ENCODE peak calls at places on chromosomes 2 and 18, in six cellular contexts. One of them, this sample, is unnamed. For H3K79me1, the result is how much of the 10 kb centered on the place peaks cover.

GRCh38 chr2:132465917-132466316 is 49.3 kb downstream of the GPR39 start:
- DNase-seq in H9: no peak
- DNase-seq in IMR-90: peak
- DNase-seq in H1: no peak
- DNase-seq in mesenchymal stem cell: no peak
- DNase-seq in trophoblast cell: no peak
- DNase-seq in this sample: no peak

GRCh38 chr18:7568426-7568825 is 1.3 kb downstream of the PTPRM start:
- DNase-seq in IMR-90: peak
- DNase-seq in mesenchymal stem cell: peak
- DNase-seq in H9: peak
- DNase-seq in H1: no peak
- DNase-seq in trophoblast cell: no peak
- DNase-seq in this sample: no peak

GRCh38 chr18:24985616-24986015 is 366.4 kb downstream of the ZNF521 start:
- DNase-seq in IMR-90: peak
- DNase-seq in H9: no peak
- DNase-seq in mesenchymal stem cell: no peak
- DNase-seq in trophoblast cell: no peak
- DNase-seq in H1: no peak
- DNase-seq in this sample: no peak

GRCh38 chr2:147345246-147345645 is 499.6 kb upstream of the ACVR2A start:
- DNase-seq in H1: no peak
- DNase-seq in IMR-90: no peak
- DNase-seq in trophoblast cell: peak
- DNase-seq in H9: no peak
- DNase-seq in mesenchymal stem cell: peak
- DNase-seq in this sample: no peak

GRCh38 chr18:75644871-75645270 is 217.4 kb upstream of the SMIM21 start:
- DNase-seq in IMR-90: no peak
- DNase-seq in mesenchymal stem cell: no peak
- DNase-seq in H1: no peak
- DNase-seq in trophoblast cell: no peak
- DNase-seq in H9: no peak
- DNase-seq in this sample: no peak

GRCh38 chr2:65654496-65654895 is 222.1 kb upstream of the SPRED2 start:
- DNase-seq in mesenchymal stem cell: no peak
- DNase-seq in trophoblast cell: no peak
- DNase-seq in H9: no peak
- DNase-seq in H1: no peak
- DNase-seq in IMR-90: no peak
- DNase-seq in this sample: no peak

GRCh38 chr2:235857613-235858012 is 310.6 kb downstream of the GBX2 start:
- DNase-seq in IMR-90: peak
- DNase-seq in trophoblast cell: no peak
- DNase-seq in H9: no peak
- DNase-seq in mesenchymal stem cell: no peak
- DNase-seq in H1: no peak
- DNase-seq in this sample: no peak

GRCh38 chr18:48454146-48454796 is 45.1 kb upstream of the ZBTB7C start:
- DNase-seq in H1: no peak
- DNase-seq in trophoblast cell: no peak
- DNase-seq in IMR-90: no peak
- DNase-seq in H9: no peak
- DNase-seq in mesenchymal stem cell: no peak
- DNase-seq in this sample: no peak

GRCh38 chr2:2701813-2702212 is 370.7 kb upstream of the MYT1L start:
- DNase-seq in mesenchymal stem cell: no peak
- DNase-seq in H9: no peak
- DNase-seq in H1: no peak
- DNase-seq in trophoblast cell: no peak
- DNase-seq in IMR-90: no peak
- DNase-seq in this sample: no peak

GRCh38 chr2:2702385-2702784 is 371.3 kb upstream of the MYT1L start:
- DNase-seq in IMR-90: no peak
- DNase-seq in trophoblast cell: no peak
- DNase-seq in H9: no peak
- DNase-seq in H1: no peak
- DNase-seq in mesenchymal stem cell: no peak
- DNase-seq in this sample: no peak

GRCh38 chr2:2703127-2703526 is 372.1 kb upstream of the MYT1L start:
- DNase-seq in trophoblast cell: no peak
- DNase-seq in H1: no peak
- DNase-seq in H9: no peak
- DNase-seq in mesenchymal stem cell: no peak
- DNase-seq in IMR-90: no peak
- DNase-seq in this sample: no peak

GRCh38 chr2:2699117-2699497 is 368.0 kb upstream of the MYT1L start:
- DNase-seq in trophoblast cell: no peak
- DNase-seq in mesenchymal stem cell: no peak
- DNase-seq in H1: no peak
- DNase-seq in H9: peak
- DNase-seq in IMR-90: no peak
- DNase-seq in this sample: no peak

DNA sequence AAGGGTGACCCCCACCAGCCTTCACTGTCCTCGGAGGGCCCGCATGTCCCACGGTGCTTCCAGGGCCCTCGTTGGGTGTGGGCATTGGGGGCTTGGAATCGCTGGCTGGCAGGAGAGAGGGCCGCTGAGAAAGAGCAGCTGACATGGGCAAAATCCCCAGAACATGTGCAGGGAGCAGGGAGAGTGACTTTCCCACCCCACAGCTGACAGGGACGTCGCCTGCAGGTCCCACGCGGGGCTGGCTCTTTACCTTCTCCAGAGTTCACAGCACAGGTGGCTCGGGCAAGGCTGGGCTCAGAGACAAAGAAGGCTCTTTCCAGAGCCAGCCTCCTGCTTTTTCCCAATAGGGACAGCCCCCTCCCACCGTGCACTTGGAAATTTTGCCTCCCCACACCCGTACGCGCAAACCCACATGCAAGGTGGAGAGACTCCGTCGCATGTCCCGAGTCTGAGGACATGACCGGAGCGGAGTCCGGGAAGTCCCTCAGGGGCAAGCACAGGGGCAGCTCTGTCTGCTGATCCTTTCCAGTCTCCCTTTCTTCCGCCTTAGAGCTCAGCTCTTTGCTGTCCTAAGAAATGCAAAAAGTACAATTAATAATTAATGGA is 370.2 kb upstream of the MYT1L start:
- DNase-seq in IMR-90: no peak
- DNase-seq in H1: no peak
- DNase-seq in mesenchymal stem cell: no peak
- DNase-seq in trophoblast cell: no peak
- DNase-seq in H9: no peak
- DNase-seq in this sample: no peak
- H3K14ac ChIP-seq in IMR-90: no peak
- H3K14ac ChIP-seq in H1: no peak
- H3K14ac ChIP-seq in mesenchymal stem cell: no peak
- H3K14ac ChIP-seq in trophoblast cell: no peak
- H3K14ac ChIP-seq in H9: no peak
- H3K14ac ChIP-seq in this sample: peak

GRCh38 chr2:128304715-128305554 is 13.7 kb downstream of the HS6ST1 start:
- DNase-seq in IMR-90: peak
- DNase-seq in mesenchymal stem cell: peak
- DNase-seq in H9: peak
- DNase-seq in H1: no peak
- DNase-seq in trophoblast cell: peak
- DNase-seq in this sample: no peak
- H3K79me1 ChIP-seq in IMR-90: under half
- H3K79me1 ChIP-seq in mesenchymal stem cell: under half
- H3K79me1 ChIP-seq in H9: under half
- H3K79me1 ChIP-seq in H1: half or more
- H3K79me1 ChIP-seq in trophoblast cell: under half
- H3K79me1 ChIP-seq in this sample: under half

DNA sequence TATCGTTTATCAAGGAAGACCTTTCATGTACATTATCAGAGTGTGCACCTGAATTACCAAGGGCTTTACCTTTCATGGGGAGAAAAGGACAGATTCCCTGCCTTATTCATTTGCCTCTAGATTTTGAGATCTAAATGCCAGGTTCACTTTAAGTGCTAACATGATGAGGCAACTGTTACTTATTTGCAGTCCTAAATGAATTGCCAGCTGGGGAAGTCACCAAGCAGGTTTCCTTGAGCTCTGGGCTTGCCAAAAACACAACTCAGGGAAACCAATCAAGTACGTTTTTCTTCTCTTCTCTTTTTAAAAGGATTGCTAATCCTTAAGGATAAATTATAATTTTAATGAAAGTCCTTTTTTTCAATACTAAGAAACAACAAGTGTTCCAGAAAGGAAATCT is 70.6 kb downstream of the RTN4 start:
- DNase-seq in mesenchymal stem cell: no peak
- DNase-seq in H9: no peak
- DNase-seq in trophoblast cell: peak
- DNase-seq in IMR-90: no peak
- DNase-seq in H1: no peak
- DNase-seq in this sample: no peak
- H3K14ac ChIP-seq in mesenchymal stem cell: no peak
- H3K14ac ChIP-seq in H9: no peak
- H3K14ac ChIP-seq in trophoblast cell: no peak
- H3K14ac ChIP-seq in IMR-90: no peak
- H3K14ac ChIP-seq in H1: no peak
- H3K14ac ChIP-seq in this sample: no peak

DNA sequence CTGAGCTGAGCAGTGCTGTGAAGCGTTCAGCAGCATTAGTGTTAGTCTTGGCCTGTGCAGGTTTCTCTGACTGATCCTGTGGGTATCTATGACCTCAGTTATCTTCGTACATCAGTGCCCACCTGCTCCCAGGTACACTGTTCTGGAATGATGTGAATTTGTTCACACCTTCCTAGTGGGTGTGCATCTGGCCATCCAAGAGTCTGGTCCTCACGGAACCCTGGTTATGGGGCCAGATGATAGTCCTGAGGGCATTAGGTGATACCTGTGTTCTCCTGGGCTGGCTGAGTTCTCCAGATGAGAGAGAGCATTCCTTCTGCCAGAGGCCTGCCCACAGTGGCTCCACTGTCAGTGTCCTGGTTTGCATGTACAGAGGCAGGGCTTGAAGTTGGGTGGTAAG is 57.2 kb downstream of the INPP4A start:
- DNase-seq in trophoblast cell: peak
- DNase-seq in H9: no peak
- DNase-seq in IMR-90: no peak
- DNase-seq in mesenchymal stem cell: no peak
- DNase-seq in H1: no peak
- DNase-seq in this sample: no peak
- H3K79me1 ChIP-seq in trophoblast cell: under half
- H3K79me1 ChIP-seq in H9: under half
- H3K79me1 ChIP-seq in IMR-90: under half
- H3K79me1 ChIP-seq in mesenchymal stem cell: under half
- H3K79me1 ChIP-seq in H1: under half
- H3K79me1 ChIP-seq in this sample: under half